ENCODE peak calls at places on chromosomes 3 and 15, in seven cellular contexts. R is right lobe of liver; U is IMR-90; Y is Panc1; V is RWPE2; M is heart right ventricle; I is CD8-positive, alpha-beta T cell. G is an unnamed sample. For H3K4me1, the result is how much of the 10 kb centered on the place peaks cover.

GRCh38 chr3:134666466-134666865 is 15.6 kb upstream of the KY start:
- DNase-seq in Y (no peak), U (peak), M (no peak), V (no peak), I (no peak), R (no peak), G (no peak)

GRCh38 chr15:71780349-71780976 is 29.9 kb upstream of the NR2E3 start:
- DNase-seq in U (peak), V (no peak), Y (no peak), I (no peak), M (no peak), R (no peak), G (no peak)

GRCh38 chr3:112767177-112767576 is 79.5 kb downstream of the CD200R1L start:
- DNase-seq in Y (no peak), U (no peak), V (no peak), R (no peak), M (no peak), I (no peak), G (no peak)

GRCh38 chr3:177521305-177521704 is 324.0 kb upstream of the TBL1XR1 start:
- DNase-seq in V (no peak), Y (no peak), I (no peak), M (no peak), U (no peak), R (no peak), G (no peak)

GRCh38 chr3:85808750-85809149 is 850.0 kb downstream of the CADM2 start:
- DNase-seq in Y (no peak), M (no peak), V (no peak), U (no peak), I (no peak), R (no peak), G (no peak)

GRCh38 chr3:148727242-148727641 is 29.5 kb downstream of the AGTR1 start:
- DNase-seq in U (no peak), I (no peak), V (no peak), M (no peak), Y (no peak), R (peak), G (no peak)

GRCh38 chr3:74599564-74599963 is 14.9 kb downstream of the CNTN3 start:
- DNase-seq in R (no peak), M (no peak), U (peak), I (no peak), Y (no peak), V (no peak), G (no peak)

GRCh38 chr3:51657234-51657633 is 13.8 kb upstream of the TEX264 start:
- DNase-seq in U (no peak), V (no peak), Y (no peak), R (peak), M (no peak), I (no peak), G (no peak)

GRCh38 chr3:31495971-31496370 is 36.8 kb upstream of the STT3B start:
- DNase-seq in U (peak), M (no peak), I (no peak), V (no peak), R (no peak), Y (no peak), G (no peak)

GRCh38 chr3:141875374-141875892 is 1.0 kb upstream of the ATP1B3 start:
- DNase-seq in M (peak), U (peak), V (peak), I (peak), R (peak), Y (peak), G (peak)

GRCh38 chr15:41832875-41833274 is 5.0 kb downstream of the JMJD7 start:
- DNase-seq in I (no peak), U (no peak), Y (no peak), V (peak), M (no peak), R (no peak), G (no peak)

GRCh38 chr15:72358532-72359180 is 17.2 kb downstream of the HEXA start:
- DNase-seq in M (peak), U (peak), Y (no peak), V (no peak), R (peak), I (no peak), G (no peak)

GRCh38 chr3:61239871-61240270 is 11.4 kb downstream of the FHIT start:
- DNase-seq in V (no peak), M (peak), U (no peak), Y (no peak), I (no peak), R (peak), G (no peak)

GRCh38 chr3:133881987-133882825 is 13.5 kb downstream of the RAB6B start:
- DNase-seq in Y (no peak), I (no peak), V (no peak), U (no peak), R (peak), M (no peak), G (peak)

GRCh38 chr15:33934396-33934795 is 33.9 kb upstream of the CHRM5 start:
- DNase-seq in M (no peak), I (no peak), U (peak), Y (no peak), V (no peak), R (no peak), G (no peak)

GRCh38 chr3:107198522-107199271 is 178.5 kb upstream of the CCDC54 start:
- DNase-seq in M (peak), U (peak), R (no peak), V (no peak), Y (no peak), I (no peak), G (no peak)

GRCh38 chr15:98513428-98513991 is 134.8 kb upstream of the IGF1R start:
- DNase-seq in V (no peak), I (no peak), U (no peak), Y (no peak), R (no peak), M (no peak), G (no peak)

GRCh38 chr15:97875513-97876285 is 84.8 kb upstream of the ARRDC4 start:
- DNase-seq in Y (no peak), R (peak), M (no peak), U (no peak), V (peak), I (no peak), G (no peak)

GRCh38 chr3:26556637-26557036 is 65.9 kb upstream of the LRRC3B start:
- DNase-seq in V (no peak), R (no peak), I (no peak), M (no peak), U (no peak), Y (no peak), G (no peak)

GRCh38 chr3:56042326-56042951 is 425.8 kb downstream of the ERC2 start:
- DNase-seq in V (no peak), U (peak), I (no peak), M (no peak), R (no peak), Y (peak), G (no peak)

GRCh38 chr3:193211173-193211572 is 29.8 kb upstream of the PLAAT1 start:
- DNase-seq in V (no peak), R (no peak), Y (no peak), I (no peak), M (no peak), U (no peak), G (no peak)

GRCh38 chr15:29792426-29793159 is 29.7 kb downstream of the TJP1 start:
- DNase-seq in V (no peak), Y (no peak), M (no peak), R (no peak), I (no peak), U (no peak), G (no peak)

GRCh38 chr3:129626744-129627349 is 20.4 kb upstream of the PLXND1 start:
- DNase-seq in M (peak), U (peak), V (peak), Y (no peak), R (peak), I (peak), G (peak)

GRCh38 chr3:53823026-53823955 is 22.9 kb downstream of the CHDH start:
- DNase-seq in I (no peak), R (peak), Y (no peak), M (no peak), V (no peak), U (no peak), G (no peak)

GRCh38 chr15:80467311-80467714 is 63.1 kb downstream of the ARNT2 start:
- DNase-seq in U (no peak), V (no peak), Y (no peak), M (no peak), R (no peak), I (no peak), G (no peak)

GRCh38 chr3:190016966-190017365 is 103.7 kb downstream of the P3H2 start:
- DNase-seq in U (no peak), V (no peak), R (no peak), I (no peak), M (no peak), Y (no peak), G (no peak)

GRCh38 chr3:15272431-15273196 is 59.8 kb downstream of the SH3BP5 start:
- DNase-seq in V (no peak), I (no peak), Y (no peak), U (no peak), M (no peak), R (peak), G (no peak)

GRCh38 chr3:119783883-119784282 is 2.0 kb downstream of the NR1I2 start:
- DNase-seq in I (no peak), R (peak), U (no peak), Y (no peak), M (no peak), V (no peak), G (no peak)

GRCh38 chr3:98702166-98702565 is 61.0 kb upstream of the ST3GAL6 start:
- DNase-seq in R (no peak), I (no peak), V (no peak), M (no peak), U (peak), Y (no peak), G (no peak)

GRCh38 chr15:77507151-77507847 is 86.6 kb downstream of the HMG20A start:
- DNase-seq in V (no peak), M (peak), U (no peak), I (no peak), R (no peak), Y (no peak), G (peak)

GRCh38 chr3:2360815-2361214 is 262.1 kb downstream of the CNTN4 start:
- DNase-seq in R (no peak), I (no peak), M (no peak), U (no peak), V (no peak), Y (no peak), G (no peak)

GRCh38 chr15:64599716-64600115 is 139.3 kb downstream of the ZNF609 start:
- DNase-seq in R (no peak), V (no peak), M (no peak), Y (no peak), I (no peak), U (peak), G (no peak)

GRCh38 chr3:38117748-38118420 is 19.0 kb downstream of the ACAA1 start:
- DNase-seq in U (peak), V (peak), R (peak), I (peak), M (peak), Y (peak), G (no peak)

GRCh38 chr3:128873623-128874022 is 5.8 kb upstream of the ACAD9 start:
- DNase-seq in M (no peak), V (no peak), I (no peak), R (no peak), Y (no peak), U (no peak), G (no peak)

GRCh38 chr3:183061431-183062172 is 37.7 kb downstream of the MCCC1 start:
- DNase-seq in R (no peak), V (no peak), I (no peak), U (peak), Y (no peak), M (no peak), G (no peak)

GRCh38 chr15:83830381-83830780 is 176.5 kb downstream of the ADAMTSL3 start:
- DNase-seq in Y (no peak), U (no peak), R (no peak), M (no peak), V (no peak), I (no peak), G (no peak)

GRCh38 chr3:126607214-126607908 is 47.6 kb downstream of the TXNRD3 start:
- DNase-seq in R (no peak), M (no peak), Y (no peak), U (peak), V (no peak), I (no peak), G (no peak)

GRCh38 chr3:103203431-103203830 is 768.6 kb downstream of the ZPLD1 start:
- DNase-seq in M (no peak), U (no peak), Y (no peak), V (no peak), I (no peak), R (no peak), G (no peak)

DNA sequence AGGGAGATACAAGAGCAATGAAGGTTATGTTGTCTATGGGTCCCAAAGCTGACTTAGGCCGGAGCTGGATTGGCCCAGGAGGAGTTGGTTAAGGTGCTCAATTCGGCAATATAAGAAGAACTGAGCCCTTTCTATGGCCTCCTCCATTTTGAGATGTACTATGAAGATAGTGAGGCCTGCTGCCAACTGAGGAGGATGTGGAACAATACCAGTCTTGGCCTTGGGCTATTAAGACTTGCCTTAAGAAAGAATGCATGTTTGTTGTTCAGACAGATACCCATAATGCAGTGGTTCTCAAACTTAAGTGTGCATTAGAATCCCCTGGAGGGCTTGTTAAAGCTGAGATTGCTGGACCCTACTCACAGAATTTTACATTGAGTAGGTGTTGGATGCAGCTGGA is 24.4 kb upstream of the LEKR1 start:
- DNase-seq in R (no peak), Y (no peak), M (no peak), I (no peak), U (no peak), V (no peak), G (no peak)
- TF ChIP-seq CTCF in R (no peak), Y (no peak), M (no peak), I (no peak), U (no peak), V (no peak), G (no peak)

GRCh38 chr15:56205061-56205876 is 38.4 kb downstream of the RFX7 start:
- DNase-seq in R (no peak), U (peak), V (no peak), Y (no peak), M (no peak), I (no peak), G (no peak)
- H3K4me1 ChIP-seq in R (under half), U (under half), V (under half), Y (under half), M (under half), I (under half), G (under half)

DNA sequence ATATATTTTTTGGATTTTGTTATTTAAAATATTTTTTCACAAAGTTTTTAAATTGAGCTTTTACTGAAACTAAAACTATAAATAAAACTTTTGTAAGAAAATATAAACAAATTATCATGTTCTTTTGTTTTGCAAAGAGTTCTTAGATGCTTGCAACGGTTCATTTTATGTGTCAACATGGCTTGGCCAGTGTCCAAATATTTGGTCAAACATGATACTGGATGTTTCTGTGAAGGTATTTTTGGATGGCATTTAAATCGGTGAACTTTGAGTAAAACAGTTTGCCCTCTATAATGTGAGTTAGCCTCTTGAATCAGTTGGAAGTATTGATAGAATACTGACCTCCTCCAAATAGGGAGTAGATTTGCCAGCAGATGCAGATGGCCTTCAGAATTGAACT is 612.6 kb upstream of the NECTIN3 start:
- DNase-seq in U (no peak), M (no peak), R (no peak), I (no peak), Y (no peak), V (no peak), G (no peak)
- TF ChIP-seq CTCF in U (no peak), M (no peak), R (no peak), I (no peak), Y (no peak), V (no peak), G (no peak)

GRCh38 chr3:111301238-111301798 is 229.7 kb downstream of the NECTIN3 start:
- DNase-seq in Y (no peak), U (peak), R (no peak), V (no peak), M (no peak), I (no peak), G (no peak)

GRCh38 chr3:111299070-111299672 is 227.6 kb downstream of the NECTIN3 start:
- DNase-seq in V (no peak), Y (no peak), I (no peak), R (no peak), M (no peak), U (peak), G (no peak)

GRCh38 chr3:111303760-111304159 is 232.1 kb downstream of the NECTIN3 start:
- DNase-seq in I (no peak), Y (no peak), R (no peak), M (no peak), V (no peak), U (peak), G (no peak)

GRCh38 chr3:111307676-111308075 is 234.3 kb upstream of the CD96 start:
- DNase-seq in V (no peak), I (no peak), R (no peak), Y (no peak), U (no peak), M (no peak), G (no peak)

GRCh38 chr3:111302073-111302472 is 230.5 kb downstream of the NECTIN3 start:
- DNase-seq in V (no peak), U (no peak), Y (no peak), I (no peak), R (no peak), M (no peak), G (no peak)
- H3K4me1 ChIP-seq in V (under half), U (under half), Y (under half), I (under half), R (under half), M (under half), G (under half)

GRCh38 chr3:173249457-173249856 is 108.4 kb upstream of the SPATA16 start:
- DNase-seq in M (no peak), I (no peak), U (no peak), R (no peak), V (no peak), Y (no peak), G (no peak)
- TF ChIP-seq CTCF in M (no peak), I (no peak), U (no peak), R (no peak), V (no peak), Y (no peak), G (no peak)

DNA sequence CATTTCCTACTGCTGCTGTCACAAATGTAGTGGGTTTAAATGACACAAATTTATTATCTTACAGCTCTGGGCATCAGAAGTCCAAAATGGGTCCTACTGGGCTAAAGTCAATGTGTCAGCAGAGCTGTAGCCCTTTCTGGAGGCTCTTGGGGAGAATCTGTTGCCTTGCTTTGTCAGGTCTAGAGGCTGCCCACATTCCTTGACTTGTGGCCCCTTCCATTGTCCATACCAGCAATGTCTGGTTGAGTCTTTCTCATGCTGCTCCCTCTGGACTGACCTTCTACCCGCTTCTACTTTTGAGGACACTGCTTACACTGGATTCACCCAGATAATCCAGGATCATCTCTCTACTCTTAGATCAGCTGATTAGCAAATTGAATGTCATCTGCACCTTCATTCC is 3.0 kb downstream of the IL12A start:
- DNase-seq in V (no peak), I (no peak), Y (no peak), R (no peak), U (no peak), M (no peak), G (no peak)
- H3K4me1 ChIP-seq in V (under half), I (under half), Y (under half), R (under half), U (under half), M (under half), G (under half)

GRCh38 chr15:37133619-37134018 is 33.3 kb upstream of the MEIS2 start:
- DNase-seq in U (peak), I (no peak), R (no peak), M (no peak), V (no peak), Y (no peak), G (no peak)
- TF ChIP-seq CTCF in U (peak), I (no peak), R (peak), M (peak), V (peak), Y (peak), G (peak)

DNA sequence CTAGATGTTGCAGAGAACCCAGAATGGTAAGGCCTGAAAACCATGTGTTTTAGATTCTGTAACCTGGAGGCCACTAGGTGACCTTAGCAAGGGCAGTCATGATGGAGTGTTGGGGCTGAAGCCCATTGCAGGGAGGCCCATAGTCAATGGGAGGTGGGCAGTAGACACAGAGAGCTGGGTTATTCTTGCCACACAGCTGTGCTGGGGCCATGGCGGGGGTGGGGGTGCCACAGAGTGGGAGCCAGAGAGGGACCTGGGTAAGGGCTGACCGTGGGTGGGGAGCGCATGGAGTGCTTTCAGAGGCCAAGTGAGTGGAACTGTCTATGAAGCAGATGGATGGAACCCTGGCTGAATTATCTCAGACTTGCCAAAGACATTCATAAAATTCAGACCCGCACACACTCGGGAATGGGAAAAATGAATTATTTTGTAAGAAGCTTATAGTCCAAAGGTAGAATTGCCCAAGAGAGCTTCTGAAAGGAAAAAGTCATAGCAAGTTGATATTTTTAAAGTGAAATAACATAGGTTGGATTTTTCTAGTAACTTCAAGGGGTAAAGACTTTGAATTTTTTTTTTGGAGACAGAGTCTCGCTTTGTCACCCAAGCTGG is 53.9 kb downstream of the SMAD3 start:
- DNase-seq in M (no peak), R (no peak), U (no peak), Y (no peak), I (no peak), V (no peak), G (no peak)
- H3K4me1 ChIP-seq in M (half or more), R (under half), U (half or more), Y (half or more), I (half or more), V (half or more), G (half or more)

GRCh38 chr3:187762792-187763191 is 17.5 kb upstream of the BCL6 start:
- DNase-seq in Y (no peak), V (no peak), M (no peak), I (no peak), U (no peak), R (no peak), G (no peak)

GRCh38 chr3:187765342-187765741 is 20.1 kb upstream of the BCL6 start:
- DNase-seq in M (no peak), V (no peak), R (no peak), I (no peak), U (peak), Y (no peak), G (no peak)

GRCh38 chr3:187759601-187760000 is 14.3 kb upstream of the BCL6 start:
- DNase-seq in R (no peak), I (no peak), Y (no peak), V (no peak), U (no peak), M (no peak), G (no peak)

GRCh38 chr3:187767266-187768032 is 22.2 kb upstream of the BCL6 start:
- DNase-seq in M (no peak), R (no peak), Y (no peak), U (peak), V (no peak), I (no peak), G (no peak)

GRCh38 chr3:187763850-187764648 is 18.8 kb upstream of the BCL6 start:
- DNase-seq in V (no peak), Y (no peak), I (no peak), M (no peak), R (no peak), U (no peak), G (no peak)
- TF ChIP-seq CTCF in V (no peak), Y (no peak), I (no peak), M (no peak), R (no peak), U (no peak), G (no peak)

G was measured in vagina.